ENCODE peak calls at places on chromosomes 11 and 22, in four cellular contexts. W is GM12865, X is psoas muscle, N is activated B cell treated with CpG ODN at 0.5 μM for 24 hours. A is an unnamed sample.
A peak's percentile ranks its signal among the peaks of the same experiment; 100 is the strongest.

GRCh38 chr11:29282088-29282487 is 734.7 kb downstream of the KCNA4 start:
- DNase-seq in W (peak; percentile 20), N (no peak), X (no peak), A (no peak)

GRCh38 chr11:17014774-17015638 is 792 bp upstream of the PLEKHA7 start:
- DNase-seq in N (no peak), X (no peak), W (peak; percentile 36), A (peak; percentile 67)

GRCh38 chr22:21102659-21103267 is 57.0 kb downstream of the LRRC74B start:
- DNase-seq in W (peak; percentile 77), N (peak; percentile 62), X (peak; percentile 80), A (peak; percentile 80)

GRCh38 chr11:1486054-1486825 is at the start of gene MOB2:
- DNase-seq in X (peak; percentile 59), N (no peak), W (peak; percentile 23), A (no peak)

GRCh38 chr11:128181090-128181485 is 406.3 kb downstream of the ETS1 start:
- DNase-seq in N (no peak), X (no peak), W (no peak), A (no peak)

GRCh38 chr11:35064114-35064800 is 74.7 kb upstream of the CD44 start:
- DNase-seq in X (no peak), N (no peak), W (no peak), A (no peak)

GRCh38 chr22:44585559-44586121 is 87.6 kb upstream of the RTL6 start:
- DNase-seq in W (no peak), N (no peak), X (peak; percentile 28), A (no peak)

GRCh38 chr11:114280696-114281095 is 15.5 kb upstream of the NNMT start:
- DNase-seq in W (peak; percentile 16), X (peak; percentile 73), N (no peak), A (no peak)

GRCh38 chr11:73034777-73035176 is 107.3 kb downstream of the FCHSD2 start:
- DNase-seq in N (no peak), W (no peak), X (no peak), A (no peak)

GRCh38 chr11:81420668-81421550 is 1312.8 kb downstream of the FAM181B start:
- DNase-seq in X (no peak), W (no peak), N (no peak), A (no peak)

GRCh38 chr22:25081409-25081824 is 118.2 kb upstream of the CRYBB3 start:
- DNase-seq in X (no peak), W (peak; percentile 63), N (no peak), A (no peak)

DNA sequence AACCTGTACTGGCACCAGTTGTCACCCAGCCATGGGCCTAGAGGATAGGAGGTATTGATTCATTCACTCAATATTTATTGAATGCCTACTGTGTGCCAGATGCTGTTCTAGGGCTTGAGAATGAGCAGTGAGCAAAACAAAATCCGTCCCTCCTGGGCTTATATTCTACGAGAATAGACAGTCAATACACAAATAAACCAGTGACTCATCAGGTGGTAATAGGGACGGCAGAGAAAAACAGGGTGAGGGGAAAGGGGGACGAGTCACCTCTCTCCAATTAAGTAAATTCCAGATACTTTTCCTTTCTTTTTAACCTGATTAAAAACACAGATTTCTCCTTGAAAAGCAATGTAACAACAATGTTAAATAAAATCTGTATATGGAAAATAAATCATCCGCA is 103.5 kb downstream of the MICAL2 start:
- DNase-seq in W (no peak), X (no peak), N (no peak), A (no peak)
- TF ChIP-seq CTCF in W (no peak), X (no peak), N (no peak), A (no peak)

DNA sequence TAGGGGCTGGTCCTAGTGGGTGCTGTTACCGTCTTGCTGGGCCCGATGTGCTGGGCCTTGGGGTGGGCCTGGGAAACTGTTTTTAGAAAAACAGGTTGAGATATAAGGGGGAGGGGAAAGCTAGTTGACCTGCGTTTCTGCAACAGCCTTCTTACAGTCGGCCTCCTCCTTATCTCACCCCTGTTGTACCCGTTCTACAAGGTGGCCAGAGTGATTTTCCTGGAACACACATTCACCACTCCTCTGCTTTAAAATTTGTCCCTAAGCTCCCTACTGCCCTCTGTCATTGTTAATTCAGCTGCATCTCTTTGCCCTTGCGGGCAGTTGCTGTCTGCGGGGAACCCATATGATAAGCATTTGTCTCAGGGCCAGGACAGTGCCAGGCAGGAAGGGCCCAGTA is 113.9 kb downstream of the HIPK3 start:
- DNase-seq in W (no peak), X (no peak), N (no peak), A (no peak)
- TF ChIP-seq CTCF in W (no peak), X (no peak), N (no peak), A (no peak)

GRCh38 chr22:34997921-34998320 is 68.0 kb upstream of the ISX start:
- DNase-seq in X (no peak), N (no peak), W (no peak), A (no peak)

GRCh38 chr22:34998921-34999320 is 67.0 kb upstream of the ISX start:
- DNase-seq in N (no peak), X (no peak), W (no peak), A (no peak)

GRCh38 chr22:34992672-34993071 is 73.3 kb upstream of the ISX start:
- DNase-seq in W (peak; percentile 56), X (no peak), N (no peak), A (no peak)

GRCh38 chr22:34993548-34993947 is 72.4 kb upstream of the ISX start:
- DNase-seq in W (no peak), N (no peak), X (no peak), A (no peak)
- TF ChIP-seq CTCF in W (no peak), N (no peak), X (no peak), A (no peak)

GRCh38 chr11:77748266-77748665 is 72.3 kb downstream of the RSF1 start:
- DNase-seq in X (no peak), N (no peak), W (no peak), A (no peak)

GRCh38 chr11:77752518-77752917 is 68.0 kb downstream of the RSF1 start:
- DNase-seq in W (no peak), N (no peak), X (no peak), A (no peak)

GRCh38 chr11:77750757-77751156 is 69.8 kb downstream of the RSF1 start:
- DNase-seq in X (no peak), N (no peak), W (no peak), A (no peak)

GRCh38 chr11:77749232-77749631 is 71.3 kb downstream of the RSF1 start:
- DNase-seq in W (no peak), N (no peak), X (no peak), A (no peak)

DNA sequence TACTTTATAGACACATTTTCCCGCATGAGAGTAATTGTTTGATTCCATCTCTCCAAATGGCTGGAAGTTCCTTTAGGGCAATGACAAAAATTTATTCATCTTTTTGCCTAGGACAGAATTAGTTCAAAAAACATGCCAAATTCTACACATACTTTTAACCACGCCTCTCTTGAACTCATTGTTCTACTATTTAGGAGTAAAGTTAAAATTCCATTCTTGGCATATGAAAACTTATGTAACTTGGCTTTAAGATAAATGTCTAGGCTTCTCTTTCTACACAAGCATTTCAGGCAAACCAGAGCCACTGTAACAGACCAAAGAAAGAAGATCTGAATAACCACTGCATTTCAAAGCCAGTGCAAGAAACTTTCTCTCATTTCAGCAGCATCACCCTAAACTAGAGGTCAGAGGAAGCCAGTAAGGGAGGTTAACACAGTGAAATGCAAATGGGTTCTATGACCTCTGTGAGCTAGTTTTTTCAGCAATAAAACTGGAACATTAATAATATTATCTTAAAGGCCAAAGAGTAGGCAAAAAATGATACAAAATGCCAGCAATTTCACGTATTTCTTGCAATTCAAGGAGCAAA is 73.0 kb downstream of the RSF1 start:
- DNase-seq in N (no peak), W (no peak), X (no peak), A (no peak)
- TF ChIP-seq CTCF in N (no peak), W (no peak), X (no peak), A (no peak)

GRCh38 chr22:23177197-23177596 is 3.1 kb upstream of the BCR start:
- DNase-seq in W (peak; percentile 73), X (no peak), N (no peak), A (no peak)
- TF ChIP-seq CTCF in W (no peak), X (no peak), N (no peak), A (no peak)

DNA sequence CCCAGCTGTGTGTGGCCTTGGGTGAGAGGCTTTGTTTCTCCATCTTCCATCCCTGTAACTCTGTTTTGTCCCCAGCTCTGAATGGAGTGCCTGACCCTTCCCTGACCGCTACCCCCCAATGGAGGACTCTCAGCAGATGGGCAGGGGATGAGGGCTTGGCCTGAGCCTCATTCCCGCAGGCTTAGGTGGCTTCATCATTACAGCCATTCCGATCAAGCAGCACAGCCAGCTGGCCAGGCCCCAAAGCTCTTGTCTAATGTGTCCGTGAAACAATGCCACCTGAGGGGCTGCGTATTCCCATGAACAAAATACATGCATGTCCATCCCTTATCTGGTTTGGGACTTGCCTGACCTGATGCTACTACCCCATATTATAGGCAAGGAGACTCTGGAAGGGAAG is 3.9 kb upstream of the CDC42EP2 start:
- DNase-seq in W (no peak), N (no peak), X (peak; percentile 71), A (no peak)
- TF ChIP-seq CTCF in W (no peak), N (no peak), X (no peak), A (no peak)

DNA sequence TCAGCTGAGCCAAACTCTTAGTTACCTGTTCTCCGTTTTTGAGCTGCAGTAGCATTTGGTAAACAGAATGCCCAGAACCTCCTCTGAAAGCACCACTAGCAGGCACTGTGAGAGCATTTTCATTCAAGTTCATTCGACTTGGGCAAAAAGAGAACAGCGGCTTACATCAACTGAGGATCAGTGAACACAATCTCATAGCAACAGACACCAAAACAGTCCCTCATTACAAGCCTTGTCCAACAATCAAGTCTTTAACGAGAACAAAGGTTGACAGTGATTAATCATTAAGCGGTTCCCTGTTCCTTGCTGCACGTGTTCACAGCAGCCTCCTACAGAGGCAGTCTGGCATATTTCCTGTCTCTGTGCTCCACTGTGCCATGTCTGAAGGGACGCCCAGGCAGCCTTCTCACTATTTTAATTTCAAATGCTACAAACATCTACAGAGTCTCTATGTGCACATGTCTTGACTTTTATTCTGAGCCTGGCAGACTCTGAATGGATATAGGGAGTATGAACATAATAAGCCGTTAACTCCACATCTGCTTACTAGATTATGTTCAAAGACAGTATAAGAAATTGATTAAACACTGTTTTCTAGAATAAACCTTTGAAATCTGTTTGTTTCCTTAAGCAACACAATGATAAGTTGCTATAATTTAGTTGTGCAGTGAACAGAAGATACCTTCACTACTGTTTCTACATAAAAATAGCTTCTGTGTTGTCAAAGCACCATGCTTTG is 88.3 kb upstream of the MTMR2 start:
- DNase-seq in W (peak; percentile 73), N (peak; percentile 21), X (no peak), A (no peak)
- TF ChIP-seq CTCF in W (peak; percentile 66), N (no peak), X (peak; percentile 23), A (peak; percentile 78)

DNA sequence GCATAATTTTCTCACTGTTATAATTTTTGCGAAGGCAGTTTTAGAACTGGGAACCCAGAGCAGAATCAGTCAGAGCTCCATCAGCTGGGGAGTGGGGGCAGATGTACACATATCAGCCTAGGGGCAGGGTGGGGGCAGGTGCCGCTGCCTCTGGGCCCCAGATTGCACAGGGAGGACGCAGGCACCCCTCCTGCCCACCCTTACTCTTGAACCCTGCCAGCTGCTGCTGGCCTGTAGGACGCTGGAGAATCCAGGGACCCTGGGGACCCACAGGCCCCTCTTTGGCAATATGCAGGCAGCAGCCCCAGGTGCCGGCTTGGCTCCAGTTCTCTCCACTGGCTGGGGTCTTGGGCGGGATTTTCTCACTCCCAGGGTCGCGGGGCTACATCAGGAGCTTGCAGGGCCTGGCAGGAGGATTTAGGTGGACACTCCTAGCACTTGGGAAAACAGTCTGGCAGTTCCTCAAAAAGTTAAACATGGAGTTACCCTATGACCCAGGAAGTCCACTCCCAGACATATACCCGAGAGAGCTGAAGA is 8.8 kb upstream of the CAPN5 start:
- DNase-seq in W (no peak), N (no peak), X (no peak), A (no peak)
- TF ChIP-seq CTCF in W (no peak), N (no peak), X (no peak), A (no peak)